ENCODE peak calls at places on chromosomes 3 and 15, in seven cellular contexts. J is GM03348; L is anterior cingulate cortex; K is endothelial cell of umbilical vein; G is SK-N-DZ; U is HuH-7.5; R is activated CD4-positive, alpha-beta T cell treated with anti-CD3 and anti-CD28 coated beads, Interleukin-2, amount 50 U/mL, for 24 hours. C is an unnamed sample.

GRCh38 chr15:79209690-79210089 is 72.8 kb upstream of the ANKRD34C start:
- DNase-seq in K (no peak), G (peak), L (no peak), J (no peak), R (no peak), U (no peak), C (peak)

GRCh38 chr3:137770821-137771399 is 6.8 kb downstream of the SOX14 start:
- DNase-seq in G (no peak), U (no peak), K (no peak), L (no peak), R (no peak), J (peak), C (no peak)

GRCh38 chr3:52851348-52851747 is 16.5 kb upstream of the MUSTN1 start:
- DNase-seq in K (peak), U (peak), J (peak), L (no peak), R (no peak), G (peak), C (peak)

GRCh38 chr15:48974865-48975264 is 11.1 kb upstream of the SHC4 start:
- DNase-seq in J (no peak), U (no peak), K (peak), G (peak), R (no peak), L (no peak), C (no peak)

GRCh38 chr3:136632625-136633081 is 119.5 kb downstream of the STAG1 start:
- DNase-seq in J (no peak), U (no peak), R (no peak), G (no peak), L (no peak), K (no peak), C (no peak)

GRCh38 chr15:85377986-85378385 is 2.4 kb upstream of the AKAP13 start:
- DNase-seq in G (no peak), L (no peak), K (no peak), J (no peak), R (no peak), U (no peak), C (no peak)

GRCh38 chr3:111096487-111097209 is 25.0 kb downstream of the NECTIN3 start:
- DNase-seq in G (no peak), U (no peak), J (no peak), K (no peak), R (no peak), L (no peak), C (no peak)

GRCh38 chr3:154657265-154657664 is 227.3 kb upstream of the GPR149 start:
- DNase-seq in L (no peak), G (no peak), J (no peak), K (no peak), R (no peak), U (no peak), C (no peak)

GRCh38 chr15:22888120-22888859 is 49.8 kb downstream of the NIPA2 start:
- DNase-seq in G (no peak), L (peak), R (no peak), J (peak), U (no peak), K (peak), C (no peak)

GRCh38 chr3:44516230-44516629 is 38.8 kb upstream of the ZNF445 start:
- DNase-seq in U (no peak), J (no peak), L (no peak), G (no peak), K (no peak), R (no peak), C (no peak)

GRCh38 chr3:132638721-132639120 is 20.9 kb downstream of the ACAD11 start:
- DNase-seq in L (no peak), U (no peak), K (no peak), R (no peak), G (no peak), J (no peak), C (no peak)

GRCh38 chr3:54094926-54095325 is 27.4 kb upstream of the CACNA2D3 start:
- DNase-seq in G (no peak), U (no peak), R (no peak), L (no peak), J (no peak), K (no peak), C (no peak)

GRCh38 chr3:37734886-37735285 is 126.8 kb upstream of the CTDSPL start:
- DNase-seq in R (no peak), U (no peak), L (no peak), G (no peak), J (no peak), K (no peak), C (no peak)

GRCh38 chr3:59709702-59710555 is 660.1 kb upstream of the CFAP20DC start:
- DNase-seq in K (no peak), J (no peak), G (no peak), U (no peak), R (no peak), L (no peak), C (no peak)

GRCh38 chr15:52144656-52145055 is 32.1 kb upstream of the BCL2L10 start:
- DNase-seq in L (no peak), J (peak), G (no peak), R (no peak), K (peak), U (no peak), C (no peak)

GRCh38 chr3:195700319-195700718 is 20.5 kb upstream of the MUC20 start:
- DNase-seq in U (no peak), K (no peak), J (no peak), G (no peak), L (no peak), R (no peak), C (no peak)

GRCh38 chr3:10529809-10530208 is 24.4 kb upstream of the ATP2B2 start:
- DNase-seq in L (no peak), R (no peak), K (no peak), U (no peak), J (no peak), G (no peak), C (no peak)

GRCh38 chr3:159783780-159784747 is 204.6 kb upstream of the IL12A start:
- DNase-seq in G (no peak), R (no peak), U (no peak), K (no peak), J (no peak), L (no peak), C (peak)

GRCh38 chr3:50254577-50255250 is 14.2 kb upstream of the SEMA3B start:
- DNase-seq in G (no peak), U (no peak), K (peak), L (no peak), J (no peak), R (no peak), C (no peak)

GRCh38 chr15:79455361-79455760 is 23.2 kb downstream of the MINAR1 start:
- DNase-seq in J (no peak), U (no peak), R (no peak), G (no peak), K (no peak), L (no peak), C (no peak)

GRCh38 chr3:142896201-142896755 is 7.4 kb upstream of the PCOLCE2 start:
- DNase-seq in R (no peak), L (no peak), U (no peak), K (no peak), J (peak), G (no peak), C (no peak)

GRCh38 chr3:193569119-193569518 is 14.4 kb upstream of the ATP13A4 start:
- DNase-seq in G (no peak), R (no peak), L (no peak), K (no peak), J (no peak), U (no peak), C (no peak)

GRCh38 chr3:184334470-184335158 is 2.8 kb upstream of the FAM131A start:
- DNase-seq in L (peak), K (peak), J (no peak), G (no peak), U (no peak), R (no peak), C (no peak)

GRCh38 chr3:115975353-115975752 is 352.0 kb downstream of the GAP43 start:
- DNase-seq in J (peak), K (no peak), U (peak), L (no peak), G (no peak), R (no peak), C (no peak)

GRCh38 chr15:57038496-57038895 is 120.1 kb downstream of the TCF12 start:
- DNase-seq in K (no peak), R (no peak), L (no peak), J (no peak), G (no peak), U (no peak), C (no peak)

GRCh38 chr15:85929786-85930185 is 135.1 kb upstream of the KLHL25 start:
- DNase-seq in J (no peak), L (no peak), K (no peak), R (no peak), U (no peak), G (no peak), C (no peak)